ENCODE peak calls at places on chromosomes 16 and 17, in five cellular contexts. B, Z, O, F and V are unnamed samples.

GRCh38 chr17:9389116-9389515 is 186.5 kb downstream of the STX8 start:
- DNase-seq in B (peak; percentile 99), F (peak; percentile 43), Z (peak; percentile 5), O (no peak), V (no peak)

GRCh38 chr16:88453217-88453531 is at the start of gene ZFPM1:
- DNase-seq in B (no peak), O (peak; percentile 98), F (no peak), Z (no peak), V (no peak)

GRCh38 chr17:66191607-66192377 is at the start of gene CEP112:
- DNase-seq in O (peak; percentile 96), B (peak; percentile 39), Z (peak; percentile 89), F (peak; percentile 80), V (no peak)

GRCh38 chr16:10613771-10614485 is 33.5 kb upstream of the EMP2 start:
- DNase-seq in F (no peak), O (no peak), B (no peak), Z (no peak), V (no peak)

GRCh38 chr16:72927199-72928088 is 120.5 kb downstream of the ZFHX3 start:
- DNase-seq in F (no peak), O (no peak), Z (no peak), B (peak; percentile 93), V (peak; percentile 80)

GRCh38 chr17:17324616-17325015 is 21.4 kb downstream of the NT5M start:
- DNase-seq in O (no peak), F (no peak), B (no peak), Z (no peak), V (no peak)

GRCh38 chr17:59399914-59400313 is 68.5 kb downstream of the YPEL2 start:
- DNase-seq in F (no peak), Z (no peak), O (no peak), B (no peak), V (no peak)

GRCh38 chr17:37261286-37261685 is 114.5 kb upstream of the C17orf78 start:
- DNase-seq in Z (no peak), O (no peak), F (no peak), B (no peak), V (no peak)

GRCh38 chr17:81991684-81992513 is 14.5 kb downstream of the ASPSCR1 start:
- DNase-seq in B (peak; percentile 80), O (peak; percentile 25), Z (no peak), F (peak; percentile 87), V (peak; percentile 85)

GRCh38 chr17:16448490-16448889 is 33.1 kb downstream of the TRPV2 start:
- DNase-seq in F (no peak), B (no peak), Z (no peak), O (no peak), V (no peak)

GRCh38 chr16:79865918-79866317 is 265.4 kb upstream of the MAF start:
- DNase-seq in Z (no peak), B (no peak), O (no peak), F (no peak), V (no peak)

GRCh38 chr16:79864032-79864780 is 263.7 kb upstream of the MAF start:
- DNase-seq in O (no peak), Z (no peak), F (no peak), B (no peak), V (no peak)

GRCh38 chr16:79864781-79865391 is 264.3 kb upstream of the MAF start:
- DNase-seq in F (no peak), Z (no peak), B (no peak), O (peak; percentile 19), V (no peak)

GRCh38 chr16:79862601-79863000 is 262.1 kb upstream of the MAF start:
- DNase-seq in Z (no peak), O (no peak), B (no peak), F (no peak), V (no peak)

DNA sequence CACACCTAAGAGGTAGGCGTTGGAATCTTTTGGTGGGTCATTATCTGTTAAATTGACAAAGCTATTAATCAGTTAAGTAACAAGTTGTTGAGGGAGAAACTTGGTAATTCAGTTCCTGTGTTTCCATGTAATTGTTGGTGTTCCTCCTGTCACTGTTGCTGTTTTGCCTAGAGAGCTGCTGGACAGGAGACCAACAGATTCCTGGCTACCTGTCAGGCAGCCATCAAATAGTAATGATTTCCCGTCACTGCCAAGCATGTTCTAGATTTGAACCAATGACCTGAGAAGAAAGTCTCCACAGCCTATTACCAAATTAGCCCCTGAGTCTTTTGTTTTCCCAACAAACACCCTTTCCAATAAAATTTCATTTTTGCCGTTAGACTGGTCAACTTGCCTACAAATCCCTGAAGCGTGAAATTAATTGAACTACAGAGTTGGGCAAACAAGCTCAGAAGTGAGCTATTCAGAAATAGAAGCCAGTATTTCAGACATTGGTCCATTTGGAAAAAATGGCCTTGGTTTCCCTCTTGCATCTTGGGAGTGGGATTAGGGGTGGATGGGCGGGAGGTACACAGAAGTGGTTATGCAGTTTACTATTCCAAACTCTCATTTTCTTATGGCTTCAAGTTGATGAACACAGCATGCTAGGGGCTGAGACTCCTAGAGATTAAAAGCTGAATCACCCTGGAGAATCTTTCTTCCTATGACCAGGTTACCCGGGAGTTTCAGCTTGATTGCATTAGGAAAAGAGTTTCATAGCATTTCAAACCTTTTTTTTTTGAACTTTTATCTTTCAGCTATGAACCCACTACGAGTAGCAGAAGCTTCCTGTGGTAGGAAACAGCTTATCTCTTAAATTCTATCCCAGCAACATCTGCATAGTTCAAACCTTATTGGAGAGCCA is 262.8 kb upstream of the MAF start:
- DNase-seq in O (no peak), F (no peak), B (no peak), Z (no peak), V (no peak)
- TF ChIP-seq CTCF in O (no peak), F (no peak), B (no peak), Z (no peak), V (no peak)

DNA sequence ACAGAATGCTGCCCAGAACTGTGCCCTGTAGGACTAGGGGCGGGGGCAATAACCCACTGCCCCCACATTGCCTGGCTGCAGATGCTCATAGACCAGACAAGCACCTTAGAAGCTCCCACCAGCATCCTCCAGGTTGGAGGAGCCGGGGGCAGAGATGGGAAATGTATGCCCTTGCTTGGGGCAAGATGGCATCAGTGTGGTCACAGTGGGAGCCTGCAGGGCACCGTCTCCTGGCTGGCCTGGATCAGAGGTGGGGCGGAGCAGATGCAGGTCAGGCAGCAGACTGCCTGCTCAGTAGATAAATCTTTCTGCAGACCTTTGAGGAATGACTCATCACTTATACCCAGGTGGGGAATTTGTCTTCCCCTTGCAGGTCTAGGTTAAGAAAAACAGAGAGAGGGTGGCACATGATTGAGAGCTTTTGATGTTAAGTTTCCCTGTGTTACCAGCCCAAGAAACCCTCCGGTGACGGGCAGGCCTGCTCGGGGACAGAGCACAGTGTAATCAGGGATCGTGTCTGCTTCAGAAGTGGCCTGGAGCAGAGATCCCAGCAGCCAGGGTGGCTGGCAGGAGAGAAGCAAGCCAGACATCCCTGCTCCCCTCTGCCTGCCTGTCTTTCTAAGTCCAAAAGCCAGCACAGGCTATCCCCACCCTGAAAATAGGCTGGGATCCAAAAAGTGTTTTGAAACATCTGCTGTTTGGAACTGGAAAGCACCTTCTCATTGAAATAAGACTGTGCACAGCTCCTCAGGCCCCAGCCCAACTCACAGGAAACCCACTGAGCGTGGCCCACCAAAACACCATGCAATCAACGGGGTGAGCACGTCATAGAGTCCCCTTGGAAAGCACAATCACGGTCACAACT is 50.7 kb upstream of the RPL38 start:
- DNase-seq in F (no peak), B (no peak), O (peak; percentile 49), Z (no peak), V (peak; percentile 41)
- TF ChIP-seq CTCF in F (no peak), B (no peak), O (no peak), Z (no peak), V (no peak)

DNA sequence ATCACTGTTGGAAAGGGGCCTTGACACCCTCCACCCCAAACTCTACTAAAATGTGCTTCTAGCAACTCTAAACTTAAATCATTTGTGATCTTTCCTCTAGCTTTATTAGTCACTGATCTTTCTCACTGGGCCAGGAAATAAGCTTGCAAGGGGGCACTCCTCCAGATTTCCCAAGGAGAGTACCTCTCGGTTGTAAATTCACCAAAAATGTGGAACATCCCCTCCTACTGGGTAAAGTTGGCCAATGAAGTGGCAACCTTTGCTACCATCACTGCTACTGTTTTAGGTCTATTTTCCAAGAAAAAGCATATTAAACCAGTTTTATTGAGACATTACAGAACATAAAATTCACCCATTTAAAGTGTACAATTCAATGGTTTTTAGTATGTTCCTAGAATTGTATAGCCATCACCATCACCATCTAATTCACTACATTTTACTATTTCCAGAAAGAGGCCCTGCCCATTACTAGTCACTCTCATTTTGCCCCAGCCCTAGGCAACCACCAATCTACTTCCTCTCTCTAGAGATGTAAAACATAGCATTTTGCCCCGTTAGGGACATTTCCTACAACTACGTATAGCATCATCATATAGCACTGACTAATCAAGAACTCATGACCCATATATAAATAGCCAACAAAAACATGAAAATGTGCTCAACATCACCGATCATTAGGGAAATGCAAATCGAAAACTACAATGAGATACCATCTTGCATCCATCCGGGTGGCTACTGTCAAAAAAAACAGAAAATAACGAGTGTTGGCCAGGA is 44.6 kb upstream of the ADCY9 start:
- DNase-seq in O (no peak), Z (no peak), F (no peak), B (no peak), V (no peak)
- TF ChIP-seq CTCF in O (peak; percentile 4), Z (no peak), F (no peak), B (no peak), V (no peak)

GRCh38 chr17:49841548-49841947 is 6.3 kb downstream of the TAC4 start:
- DNase-seq in B (no peak), O (no peak), F (no peak), Z (no peak), V (no peak)

GRCh38 chr17:49846938-49847712 is 744 bp downstream of the TAC4 start:
- DNase-seq in B (no peak), Z (no peak), F (no peak), O (no peak), V (no peak)

GRCh38 chr17:49843774-49844350 is 4.0 kb downstream of the TAC4 start:
- DNase-seq in O (no peak), Z (peak; percentile 38), F (no peak), B (no peak), V (no peak)

GRCh38 chr17:49845210-49845782 is 2.6 kb downstream of the TAC4 start:
- DNase-seq in Z (no peak), F (no peak), O (peak; percentile 42), B (no peak), V (no peak)

DNA sequence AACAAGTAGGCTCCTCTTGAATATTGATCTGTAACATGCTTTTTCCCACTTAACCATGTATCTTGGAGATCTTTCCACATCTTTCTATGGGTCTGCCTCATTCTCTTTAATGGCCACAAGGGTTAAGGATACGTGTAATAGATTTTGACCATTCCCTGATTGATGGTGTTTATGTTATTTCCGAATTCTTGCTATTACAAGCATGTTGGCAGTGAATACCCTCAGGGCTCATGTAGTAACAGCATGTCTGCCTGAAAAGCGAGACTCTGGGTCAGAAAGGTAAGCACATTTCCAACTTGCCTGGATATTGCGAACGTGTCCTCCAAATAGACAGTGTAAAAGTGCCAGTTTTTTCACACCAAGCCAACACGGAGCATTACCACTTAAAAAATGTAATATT is 5.0 kb downstream of the TAC4 start:
- DNase-seq in B (no peak), O (no peak), F (no peak), Z (no peak), V (no peak)
- TF ChIP-seq CTCF in B (no peak), O (no peak), F (no peak), Z (no peak), V (no peak)

DNA sequence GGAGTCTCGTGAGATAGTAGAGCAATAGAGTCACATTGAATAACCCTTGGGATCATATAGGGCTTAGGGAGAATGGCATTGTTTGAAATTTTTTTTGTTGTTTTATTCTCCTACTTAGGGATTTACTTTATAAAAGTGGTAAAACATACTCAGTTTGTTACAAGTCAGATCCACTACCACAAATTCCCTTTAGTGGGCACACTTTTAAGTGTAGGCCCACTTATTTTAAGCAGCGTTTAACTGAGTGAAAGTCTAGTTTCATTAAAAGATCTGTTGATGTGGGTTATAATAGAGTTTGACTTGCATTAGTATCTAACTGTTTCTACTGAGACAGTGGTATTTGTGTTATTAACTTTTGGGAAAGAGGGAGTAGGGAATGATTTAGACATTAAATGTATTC is 49.3 kb downstream of the USP10 start:
- DNase-seq in O (no peak), B (no peak), Z (no peak), F (no peak), V (no peak)
- TF ChIP-seq CTCF in O (no peak), B (no peak), Z (no peak), F (no peak), V (no peak)